ENCODE peak calls at places on chromosomes 12 and 14, in four cellular contexts. Y, P, Q and O are unnamed samples.

GRCh38 chr12:53251477-53252348 is 16.4 kb upstream of the ESPL1 start:
- DNase-seq in P (no peak), Y (peak; percentile 84), Q (peak; percentile 95), O (peak; percentile 94)

GRCh38 chr12:112126916-112127315 is 1.6 kb downstream of the TRAFD1 start:
- DNase-seq in Y (no peak), P (no peak), Q (peak; percentile 20), O (no peak)

GRCh38 chr12:124713436-124714082 is 146.1 kb upstream of the NCOR2 start:
- DNase-seq in P (no peak), Q (no peak), Y (no peak), O (peak; percentile 72)

GRCh38 chr14:75156901-75157300 is 19.5 kb downstream of the TMED10 start:
- DNase-seq in Q (no peak), Y (no peak), P (no peak), O (no peak)

GRCh38 chr14:51783765-51784164 is 76.6 kb upstream of the GNG2 start:
- DNase-seq in P (no peak), Q (no peak), Y (no peak), O (no peak)

GRCh38 chr12:107549786-107550480 is 135.7 kb upstream of the PWP1 start:
- DNase-seq in Q (peak; percentile 57), Y (no peak), P (no peak), O (no peak)

GRCh38 chr14:50527970-50528369 is 4.4 kb downstream of the MAP4K5 start:
- DNase-seq in Y (no peak), Q (no peak), P (no peak), O (no peak)

GRCh38 chr14:61186793-61187641 is 94.1 kb downstream of the TMEM30B start:
- DNase-seq in Y (no peak), Q (no peak), P (no peak), O (peak; percentile 46)

GRCh38 chr12:123998960-123999359 is 25.9 kb downstream of the ZNF664 start:
- DNase-seq in Y (no peak), P (peak; percentile 24), Q (no peak), O (no peak)

GRCh38 chr12:125549836-125550235 is 484.6 kb downstream of the AACS start:
- DNase-seq in Q (no peak), P (no peak), Y (no peak), O (no peak)

GRCh38 chr12:44875954-44876553 is at the start of gene NELL2:
- DNase-seq in P (no peak), Q (peak; percentile 84), Y (peak; percentile 73), O (peak; percentile 82)

GRCh38 chr14:106372870-106373657 is 846.7 kb downstream of the TMEM121 start:
- DNase-seq in Q (peak; percentile 85), P (no peak), Y (peak; percentile 62), O (no peak)

GRCh38 chr12:22635812-22636211 is 10.8 kb downstream of the ETNK1 start:
- DNase-seq in P (no peak), Q (no peak), Y (no peak), O (no peak)

GRCh38 chr14:104114421-104115130 is 23.8 kb upstream of the KIF26A start:
- DNase-seq in Y (no peak), Q (peak; percentile 81), P (no peak), O (no peak)

GRCh38 chr12:15720299-15720698 is 68.9 kb downstream of the EPS8 start:
- DNase-seq in Q (no peak), Y (no peak), P (no peak), O (no peak)

GRCh38 chr12:88805286-88805685 is 225.0 kb upstream of the KITLG start:
- DNase-seq in P (no peak), Y (no peak), Q (no peak), O (no peak)

GRCh38 chr14:92103363-92103762 is 3.0 kb downstream of the ATXN3 start:
- DNase-seq in Y (no peak), Q (no peak), P (no peak), O (no peak)

GRCh38 chr14:71789005-71789404 is 143.2 kb upstream of the RGS6 start:
- DNase-seq in P (no peak), Y (no peak), Q (no peak), O (no peak)

GRCh38 chr14:58298880-58299664 is 717 bp downstream of the ARID4A start:
- DNase-seq in Y (no peak), Q (peak; percentile 90), P (no peak), O (peak; percentile 64)

GRCh38 chr14:22112004-22112403 is 438.4 kb upstream of the OR4E1 start:
- DNase-seq in Y (no peak), P (no peak), Q (no peak), O (peak; percentile 28)

GRCh38 chr12:95057431-95057830 is 16.0 kb downstream of the NR2C1 start:
- DNase-seq in P (no peak), Y (no peak), Q (no peak), O (no peak)

GRCh38 chr12:14314801-14315200 is 50.7 kb upstream of the ATF7IP start:
- DNase-seq in Q (no peak), Y (no peak), P (no peak), O (no peak)

GRCh38 chr14:62003701-62004100 is 241.5 kb downstream of the SNAPC1 start:
- DNase-seq in Q (no peak), Y (no peak), P (no peak), O (no peak)

GRCh38 chr14:51304428-51304827 is 64.4 kb downstream of the TMX1 start:
- DNase-seq in Q (no peak), Y (no peak), P (no peak), O (no peak)

GRCh38 chr12:28780960-28781359 is 368.1 kb upstream of the FAR2 start:
- DNase-seq in P (no peak), Q (no peak), Y (no peak), O (no peak)

GRCh38 chr12:90010089-90010488 is 301.5 kb upstream of the ATP2B1 start:
- DNase-seq in P (no peak), Y (no peak), Q (no peak), O (no peak)

GRCh38 chr12:131940121-131940520 is 9.6 kb upstream of the EP400 start:
- DNase-seq in Y (no peak), Q (peak; percentile 53), P (no peak), O (no peak)

GRCh38 chr12:122880155-122880605 is 15.7 kb downstream of the VPS37B start:
- DNase-seq in P (no peak), Q (peak; percentile 12), Y (no peak), O (peak; percentile 72)

GRCh38 chr12:56581418-56582145 is 48.5 kb downstream of the BAZ2A start:
- DNase-seq in Y (no peak), Q (no peak), P (no peak), O (no peak)

GRCh38 chr12:130428116-130428515 is 90.4 kb downstream of the PIWIL1 start:
- DNase-seq in Y (no peak), P (no peak), Q (peak; percentile 78), O (peak; percentile 75)

GRCh38 chr14:103019827-103020226 is 37.5 kb downstream of the CDC42BPB start:
- DNase-seq in P (no peak), Y (no peak), Q (no peak), O (no peak)

GRCh38 chr12:8709124-8709830 is 11.5 kb downstream of the RIMKLB start:
- DNase-seq in P (no peak), Y (no peak), Q (no peak), O (peak; percentile 36)

GRCh38 chr12:132282950-132283771 is 46.2 kb downstream of the GALNT9 start:
- DNase-seq in Q (no peak), P (no peak), Y (no peak), O (peak; percentile 93)

GRCh38 chr12:88052686-88053085 is 23.5 kb upstream of the C12orf50 start:
- DNase-seq in Q (no peak), Y (peak; percentile 14), P (peak; percentile 10), O (peak; percentile 38)

GRCh38 chr12:130590685-130591084 is 125.4 kb downstream of the RIMBP2 start:
- DNase-seq in P (no peak), Q (peak; percentile 57), Y (no peak), O (no peak)

GRCh38 chr14:29274890-29275651 is 508.5 kb downstream of the FOXG1 start:
- DNase-seq in P (no peak), Y (no peak), Q (no peak), O (peak; percentile 32)

GRCh38 chr12:104091136-104091535 is 26.8 kb downstream of the HCFC2 start:
- DNase-seq in Q (no peak), P (no peak), Y (no peak), O (no peak)

GRCh38 chr14:21149641-21150367 is 6.1 kb downstream of the OR5AU1 start:
- DNase-seq in Y (no peak), P (no peak), Q (no peak), O (no peak)

GRCh38 chr12:122813310-122813713 is 21.9 kb upstream of the HIP1R start:
- DNase-seq in P (no peak), Q (no peak), Y (no peak), O (no peak)